ENCODE peak calls at places on chromosomes 4 and X, in six cellular contexts. One of them, this sample, is unnamed.

GRCh38 chr4:114659386-114660008 is 60.9 kb downstream of the UGT8 start:
- DNase-seq in GM03348: peak
- DNase-seq in SHP77: peak
- DNase-seq in stimulated activated naive CD8-positive, alpha-beta T cell treated with anti-CD3 and anti-CD28 coated beads, Interleukin-15, amount 100 ng/mL, for 72 hours: peak
- DNase-seq in amygdala: peak
- DNase-seq in fibroblast of pulmonary artery: peak
- DNase-seq in this sample: peak

GRCh38 chr4:24688453-24688852 is 104.1 kb upstream of the DHX15 start:
- DNase-seq in GM03348: no peak
- DNase-seq in SHP77: no peak
- DNase-seq in stimulated activated naive CD8-positive, alpha-beta T cell treated with anti-CD3 and anti-CD28 coated beads, Interleukin-15, amount 100 ng/mL, for 72 hours: no peak
- DNase-seq in amygdala: no peak
- DNase-seq in fibroblast of pulmonary artery: no peak
- DNase-seq in this sample: no peak

GRCh38 chr4:1533501-1534064 is 127.3 kb upstream of the NKX1-1 start:
- DNase-seq in GM03348: no peak
- DNase-seq in SHP77: no peak
- DNase-seq in stimulated activated naive CD8-positive, alpha-beta T cell treated with anti-CD3 and anti-CD28 coated beads, Interleukin-15, amount 100 ng/mL, for 72 hours: no peak
- DNase-seq in amygdala: no peak
- DNase-seq in fibroblast of pulmonary artery: no peak
- DNase-seq in this sample: peak

GRCh38 chr4:86706923-86707597 is 112.9 kb downstream of the PTPN13 start:
- DNase-seq in GM03348: peak
- DNase-seq in SHP77: no peak
- DNase-seq in stimulated activated naive CD8-positive, alpha-beta T cell treated with anti-CD3 and anti-CD28 coated beads, Interleukin-15, amount 100 ng/mL, for 72 hours: no peak
- DNase-seq in amygdala: no peak
- DNase-seq in fibroblast of pulmonary artery: peak
- DNase-seq in this sample: peak

GRCh38 chr4:48008021-48008596 is 8.4 kb downstream of the CNGA1 start:
- DNase-seq in GM03348: no peak
- DNase-seq in SHP77: no peak
- DNase-seq in stimulated activated naive CD8-positive, alpha-beta T cell treated with anti-CD3 and anti-CD28 coated beads, Interleukin-15, amount 100 ng/mL, for 72 hours: no peak
- DNase-seq in amygdala: no peak
- DNase-seq in fibroblast of pulmonary artery: no peak
- DNase-seq in this sample: no peak

GRCh38 chrX:123738378-123738955 is 5.6 kb upstream of the THOC2 start:
- DNase-seq in GM03348: no peak
- DNase-seq in SHP77: no peak
- DNase-seq in stimulated activated naive CD8-positive, alpha-beta T cell treated with anti-CD3 and anti-CD28 coated beads, Interleukin-15, amount 100 ng/mL, for 72 hours: no peak
- DNase-seq in amygdala: no peak
- DNase-seq in fibroblast of pulmonary artery: no peak
- DNase-seq in this sample: peak

GRCh38 chrX:83529950-83530349 is 21.9 kb downstream of the POU3F4 start:
- DNase-seq in GM03348: no peak
- DNase-seq in SHP77: no peak
- DNase-seq in stimulated activated naive CD8-positive, alpha-beta T cell treated with anti-CD3 and anti-CD28 coated beads, Interleukin-15, amount 100 ng/mL, for 72 hours: no peak
- DNase-seq in amygdala: no peak
- DNase-seq in fibroblast of pulmonary artery: no peak
- DNase-seq in this sample: no peak

GRCh38 chr4:39685990-39686389 is 11.9 kb upstream of the UBE2K start:
- DNase-seq in GM03348: no peak
- DNase-seq in SHP77: no peak
- DNase-seq in stimulated activated naive CD8-positive, alpha-beta T cell treated with anti-CD3 and anti-CD28 coated beads, Interleukin-15, amount 100 ng/mL, for 72 hours: no peak
- DNase-seq in amygdala: no peak
- DNase-seq in fibroblast of pulmonary artery: no peak
- DNase-seq in this sample: no peak

GRCh38 chrX:30795981-30796958 is 92.8 kb downstream of the TAB3 start:
- DNase-seq in GM03348: no peak
- DNase-seq in SHP77: no peak
- DNase-seq in stimulated activated naive CD8-positive, alpha-beta T cell treated with anti-CD3 and anti-CD28 coated beads, Interleukin-15, amount 100 ng/mL, for 72 hours: no peak
- DNase-seq in amygdala: no peak
- DNase-seq in fibroblast of pulmonary artery: no peak
- DNase-seq in this sample: no peak

GRCh38 chr4:92060333-92060732 is 243.4 kb upstream of the GRID2 start:
- DNase-seq in GM03348: no peak
- DNase-seq in SHP77: no peak
- DNase-seq in stimulated activated naive CD8-positive, alpha-beta T cell treated with anti-CD3 and anti-CD28 coated beads, Interleukin-15, amount 100 ng/mL, for 72 hours: no peak
- DNase-seq in amygdala: no peak
- DNase-seq in fibroblast of pulmonary artery: no peak
- DNase-seq in this sample: no peak

GRCh38 chr4:174757736-174758135 is 71.3 kb downstream of the GLRA3 start:
- DNase-seq in GM03348: no peak
- DNase-seq in SHP77: no peak
- DNase-seq in stimulated activated naive CD8-positive, alpha-beta T cell treated with anti-CD3 and anti-CD28 coated beads, Interleukin-15, amount 100 ng/mL, for 72 hours: no peak
- DNase-seq in amygdala: no peak
- DNase-seq in fibroblast of pulmonary artery: no peak
- DNase-seq in this sample: no peak

GRCh38 chr4:176339936-176340761 is 20.4 kb downstream of the SPCS3 start:
- DNase-seq in GM03348: no peak
- DNase-seq in SHP77: no peak
- DNase-seq in stimulated activated naive CD8-positive, alpha-beta T cell treated with anti-CD3 and anti-CD28 coated beads, Interleukin-15, amount 100 ng/mL, for 72 hours: no peak
- DNase-seq in amygdala: no peak
- DNase-seq in fibroblast of pulmonary artery: peak
- DNase-seq in this sample: peak

GRCh38 chr4:166324321-166324720 is 451.3 kb downstream of the TLL1 start:
- DNase-seq in GM03348: no peak
- DNase-seq in SHP77: peak
- DNase-seq in stimulated activated naive CD8-positive, alpha-beta T cell treated with anti-CD3 and anti-CD28 coated beads, Interleukin-15, amount 100 ng/mL, for 72 hours: no peak
- DNase-seq in amygdala: no peak
- DNase-seq in fibroblast of pulmonary artery: peak
- DNase-seq in this sample: no peak

GRCh38 chr4:97073194-97073593 is 1070.1 kb downstream of the STPG2 start:
- DNase-seq in GM03348: no peak
- DNase-seq in SHP77: no peak
- DNase-seq in stimulated activated naive CD8-positive, alpha-beta T cell treated with anti-CD3 and anti-CD28 coated beads, Interleukin-15, amount 100 ng/mL, for 72 hours: no peak
- DNase-seq in amygdala: no peak
- DNase-seq in fibroblast of pulmonary artery: no peak
- DNase-seq in this sample: no peak

GRCh38 chr4:7457201-7458065 is 22.7 kb upstream of the PSAPL1 start:
- DNase-seq in GM03348: no peak
- DNase-seq in SHP77: no peak
- DNase-seq in stimulated activated naive CD8-positive, alpha-beta T cell treated with anti-CD3 and anti-CD28 coated beads, Interleukin-15, amount 100 ng/mL, for 72 hours: no peak
- DNase-seq in amygdala: no peak
- DNase-seq in fibroblast of pulmonary artery: no peak
- DNase-seq in this sample: no peak